ENCODE peak calls at places on chromosome X, in four cellular contexts. J, T, E and Y are unnamed samples.

GRCh38 chrX:96971812-96972211 is 88.1 kb downstream of the RPA4 start:
- DNase-seq in J (no peak), E (no peak), T (no peak), Y (no peak)

GRCh38 chrX:97705936-97706335 is 822.2 kb downstream of the RPA4 start:
- DNase-seq in J (no peak), T (no peak), E (no peak), Y (no peak)

GRCh38 chrX:115268421-115268820 is 21.1 kb upstream of the LUZP4 start:
- DNase-seq in E (no peak), T (no peak), J (no peak), Y (no peak)

GRCh38 chrX:151174581-151175282 is 1.7 kb upstream of the GPR50 start:
- DNase-seq in T (no peak), J (no peak), E (no peak), Y (no peak)

GRCh38 chrX:24954732-24955131 is 61.0 kb downstream of the ARX start:
- DNase-seq in J (no peak), E (no peak), T (no peak), Y (no peak)

GRCh38 chrX:109952985-109953905 is 49.7 kb upstream of the TMEM164 start:
- DNase-seq in T (no peak), E (no peak), J (no peak), Y (no peak)

GRCh38 chrX:118548831-118549230 is 53.2 kb downstream of the DOCK11 start:
- DNase-seq in T (no peak), J (no peak), E (no peak), Y (no peak)

GRCh38 chrX:154350429-154351182 is 23.8 kb downstream of the FLNA start:
- DNase-seq in J (no peak), T (no peak), E (no peak), Y (no peak)

GRCh38 chrX:40149286-40150175 is 51.8 kb upstream of the BCOR start:
- DNase-seq in E (no peak), T (no peak), J (no peak), Y (no peak)
- TF ChIP-seq CTCF in E (no peak), T (no peak), J (no peak), Y (no peak)

GRCh38 chrX:51802917-51803688 is 59.9 kb downstream of the GSPT2 start:
- DNase-seq in T (peak; percentile 75), E (peak; percentile 67), J (peak; percentile 63), Y (no peak)
- TF ChIP-seq CTCF in T (peak; percentile 28), E (peak; percentile 39), J (peak; percentile 5), Y (no peak)

DNA sequence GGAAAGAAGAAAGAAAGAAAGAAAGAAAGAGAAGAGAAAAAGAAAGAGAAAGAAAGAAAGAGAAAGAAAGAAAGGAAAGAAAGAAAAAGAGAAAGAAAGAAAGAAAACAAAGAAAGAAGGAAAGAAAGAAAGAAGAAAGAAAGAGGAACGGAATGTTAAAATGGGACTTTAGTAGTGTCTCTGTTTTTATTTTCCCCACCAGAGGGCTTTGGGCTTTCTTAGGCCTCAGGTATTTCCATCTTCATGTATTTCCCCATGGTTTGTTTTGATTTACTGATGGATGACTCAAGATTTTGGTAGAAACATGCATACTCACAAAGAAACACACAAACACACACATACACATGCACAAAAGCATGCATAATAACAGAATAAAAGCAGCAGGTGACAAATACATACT is 181.2 kb downstream of the AFF2 start:
- DNase-seq in J (no peak), T (no peak), E (no peak), Y (no peak)
- TF ChIP-seq CTCF in J (no peak), T (no peak), E (no peak), Y (no peak)

DNA sequence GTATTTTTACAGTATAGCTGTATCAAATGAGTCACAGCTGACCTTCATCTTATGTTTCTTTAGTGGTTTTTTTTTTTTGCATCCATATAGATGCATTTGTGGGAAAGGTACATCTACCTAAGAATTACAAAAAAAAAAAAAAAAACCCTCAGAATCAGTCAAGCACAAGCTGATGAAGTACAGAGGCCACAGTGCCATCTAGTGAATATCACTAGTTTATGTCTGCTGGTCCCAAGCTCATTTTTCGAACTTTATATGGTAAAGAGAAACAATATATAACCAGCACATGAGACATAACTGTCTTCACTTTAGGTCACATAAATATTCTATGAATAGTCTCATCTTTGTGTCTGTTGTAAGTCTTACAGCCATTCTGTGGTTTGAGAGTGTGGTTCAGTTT is 220.1 kb downstream of the DLG3 start:
- DNase-seq in T (peak; percentile 12), J (no peak), E (peak; percentile 24), Y (no peak)
- TF ChIP-seq CTCF in T (no peak), J (no peak), E (peak; percentile 39), Y (no peak)

GRCh38 chrX:71873459-71873833 is 37.2 kb upstream of the NHSL2 start:
- DNase-seq in E (no peak), T (no peak), J (no peak), Y (no peak)

GRCh38 chrX:71867680-71868079 is 43.0 kb upstream of the NHSL2 start:
- DNase-seq in T (no peak), J (no peak), E (no peak), Y (no peak)

GRCh38 chrX:71871367-71871766 is 39.3 kb upstream of the NHSL2 start:
- DNase-seq in E (no peak), T (peak; percentile 49), J (no peak), Y (no peak)

GRCh38 chrX:71872542-71873458 is 37.8 kb upstream of the NHSL2 start:
- DNase-seq in T (no peak), J (no peak), E (no peak), Y (no peak)

GRCh38 chrX:71870337-71871098 is 40.1 kb upstream of the NHSL2 start:
- DNase-seq in E (no peak), T (peak; percentile 13), J (no peak), Y (no peak)
- TF ChIP-seq CTCF in E (peak; percentile 4), T (no peak), J (no peak), Y (no peak)

GRCh38 chrX:38305971-38306370 is 21.3 kb downstream of the RPGR start:
- DNase-seq in T (no peak), J (no peak), E (no peak), Y (no peak)

DNA sequence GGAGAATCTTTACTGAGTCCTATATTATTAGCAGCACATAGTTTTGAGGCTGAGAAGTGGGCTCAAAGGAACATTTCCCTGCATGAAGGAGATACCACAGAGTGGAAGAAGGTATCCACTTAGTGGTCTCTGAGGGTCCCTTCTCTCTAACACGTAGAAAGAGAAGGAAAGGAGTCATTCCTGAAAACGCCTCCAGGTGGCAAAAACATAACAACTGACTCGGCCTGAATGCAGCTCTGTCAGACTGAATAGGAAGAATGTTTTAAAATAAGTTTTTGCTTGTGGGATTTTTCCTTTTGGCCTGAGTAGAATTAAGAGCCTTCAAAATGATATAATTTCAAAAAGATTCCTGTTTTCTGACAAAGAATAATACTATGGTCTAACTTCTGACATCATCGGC is 23.3 kb downstream of the RPGR start:
- DNase-seq in J (no peak), E (no peak), T (no peak), Y (no peak)
- TF ChIP-seq CTCF in J (peak; percentile 20), E (no peak), T (no peak), Y (peak; percentile 43)

GRCh38 chrX:11458175-11458574 is 165.0 kb downstream of the AMELX start:
- DNase-seq in E (no peak), T (no peak), J (no peak), Y (no peak)

GRCh38 chrX:11462648-11463047 is 169.4 kb downstream of the AMELX start:
- DNase-seq in J (no peak), E (no peak), T (no peak), Y (no peak)

GRCh38 chrX:11461181-11462001 is 168.2 kb downstream of the AMELX start:
- DNase-seq in E (no peak), J (no peak), T (no peak), Y (no peak)

GRCh38 chrX:11462136-11462535 is 168.9 kb downstream of the AMELX start:
- DNase-seq in E (no peak), T (no peak), J (no peak), Y (no peak)

GRCh38 chrX:11460347-11460746 is 167.1 kb downstream of the AMELX start:
- DNase-seq in E (no peak), T (no peak), J (no peak), Y (no peak)
- TF ChIP-seq CTCF in E (no peak), T (no peak), J (no peak), Y (no peak)